ENCODE peak calls at places on chromosomes 13 and 19, in five cellular contexts. J is lung microvascular endothelial cell, C is NCI-H1092, V is T follicular helper cell, U is HuH-7.5. X is an unnamed sample.

GRCh38 chr19:41939861-41940442 is 11.7 kb upstream of the ERFL start:
- DNase-seq in C (no peak), V (peak; percentile 36), J (no peak), U (no peak), X (no peak)

GRCh38 chr19:51181913-51182419 is 39.9 kb downstream of the SIGLEC7 start:
- DNase-seq in C (no peak), V (no peak), J (no peak), U (no peak), X (no peak)

GRCh38 chr13:61286148-61286745 is 129.4 kb downstream of the PCDH20 start:
- DNase-seq in U (peak; percentile 3), V (no peak), J (no peak), C (no peak), X (no peak)

GRCh38 chr19:10187315-10187714 is 7.4 kb downstream of the DNMT1 start:
- DNase-seq in V (no peak), U (no peak), J (no peak), C (no peak), X (no peak)

GRCh38 chr19:45528149-45528743 is 21.0 kb downstream of the VASP start:
- DNase-seq in V (no peak), C (no peak), J (no peak), U (no peak), X (no peak)

GRCh38 chr13:82412749-82413148 is 1469.5 kb downstream of the SLITRK1 start:
- DNase-seq in U (peak; percentile 23), J (no peak), C (no peak), V (no peak), X (no peak)

GRCh38 chr19:36089847-36090246 is 21.1 kb upstream of the OVOL3 start:
- DNase-seq in U (no peak), J (no peak), V (no peak), C (no peak), X (no peak)

GRCh38 chr19:38870612-38871011 is 7.5 kb downstream of the RINL start:
- DNase-seq in J (no peak), V (no peak), U (no peak), C (no peak), X (no peak)

GRCh38 chr13:110245421-110245899 is 61.5 kb downstream of the COL4A1 start:
- DNase-seq in C (no peak), J (no peak), V (no peak), U (no peak), X (no peak)

GRCh38 chr19:46840157-46840942 is 10.3 kb downstream of the AP2S1 start:
- DNase-seq in U (peak; percentile 64), J (peak; percentile 83), V (peak; percentile 29), C (peak; percentile 24), X (peak; percentile 59)

GRCh38 chr19:5697022-5697889 is 7.2 kb downstream of the RPL36 start:
- DNase-seq in J (no peak), C (no peak), U (no peak), V (no peak), X (no peak)